ENCODE peak calls at places on chromosomes 16 and 17, in six cellular contexts. D, R, L, J, B and F are unnamed samples.

GRCh38 chr16:66844342-66845079 is at the start of gene CA7:
- DNase-seq in D (no peak), R (no peak), L (no peak), J (peak), B (no peak), F (no peak)

GRCh38 chr17:77881545-77881944 is 77.0 kb upstream of the TNRC6C start:
- DNase-seq in D (peak), R (peak), L (peak), J (no peak), B (peak), F (peak)

GRCh38 chr16:78668393-78668792 is 568.9 kb downstream of the WWOX start:
- DNase-seq in D (no peak), R (no peak), L (no peak), J (no peak), B (no peak), F (no peak)

GRCh38 chr17:79529661-79530081 is 81.2 kb downstream of the RBFOX3 start:
- DNase-seq in D (no peak), R (no peak), L (no peak), J (no peak), B (no peak), F (no peak)

GRCh38 chr17:68600123-68600880 is 865 bp downstream of the FAM20A start:
- DNase-seq in D (no peak), R (no peak), L (peak), J (peak), B (no peak), F (no peak)

GRCh38 chr17:27216836-27217235 is 77.1 kb upstream of the WSB1 start:
- DNase-seq in D (no peak), R (no peak), L (no peak), J (no peak), B (no peak), F (no peak)

GRCh38 chr16:87831421-87832136 is 37.7 kb downstream of the SLC7A5 start:
- DNase-seq in D (no peak), R (no peak), L (no peak), J (no peak), B (no peak), F (no peak)

GRCh38 chr16:20853981-20854620 is 46.1 kb downstream of the DCUN1D3 start:
- DNase-seq in D (no peak), R (no peak), L (no peak), J (no peak), B (no peak), F (no peak)

GRCh38 chr16:87541004-87541881 is 48.4 kb upstream of the ZCCHC14 start:
- DNase-seq in D (peak), R (peak), L (peak), J (peak), B (peak), F (peak)

GRCh38 chr16:86578499-86579267 is at the start of gene FOXL1:
- DNase-seq in D (peak), R (peak), L (no peak), J (peak), B (peak), F (peak)

GRCh38 chr16:11152677-11153321 is 103.2 kb downstream of the SOCS1 start:
- DNase-seq in D (no peak), R (no peak), L (no peak), J (no peak), B (no peak), F (no peak)

GRCh38 chr17:82213251-82214011 is 789 bp upstream of the CCDC57 start:
- DNase-seq in D (peak), R (peak), L (no peak), J (peak), B (peak), F (peak)

GRCh38 chr17:70767102-70767701 is 597.9 kb downstream of the KCNJ2 start:
- DNase-seq in D (peak), R (peak), L (no peak), J (peak), B (peak), F (peak)

GRCh38 chr16:66832661-66833305 is 2.0 kb upstream of the NAE1 start:
- DNase-seq in D (peak), R (peak), L (no peak), J (no peak), B (peak), F (peak)

GRCh38 chr17:81011951-81012350 is 20.3 kb downstream of the CHMP6 start:
- DNase-seq in D (no peak), R (no peak), L (no peak), J (no peak), B (peak), F (no peak)

GRCh38 chr16:962366-962765 is 8.4 kb downstream of the LMF1 start:
- DNase-seq in D (no peak), R (no peak), L (no peak), J (no peak), B (no peak), F (no peak)

GRCh38 chr16:51407921-51408320 is 256.9 kb upstream of the SALL1 start:
- DNase-seq in D (no peak), R (no peak), L (no peak), J (no peak), B (no peak), F (peak)

GRCh38 chr17:43927101-43927935 is 15.0 kb downstream of the PPY start:
- DNase-seq in D (no peak), R (no peak), L (no peak), J (peak), B (no peak), F (no peak)

GRCh38 chr17:48542114-48542955 is 2.6 kb downstream of the HOXB2 start:
- DNase-seq in D (peak), R (peak), L (no peak), J (peak), B (no peak), F (peak)

GRCh38 chr16:27403601-27403992 is 1.6 kb downstream of the IL21R start:
- DNase-seq in D (no peak), R (no peak), L (no peak), J (no peak), B (no peak), F (no peak)

GRCh38 chr17:42459983-42460300 is 1.3 kb downstream of the ATP6V0A1 start:
- DNase-seq in D (peak), R (peak), L (no peak), J (peak), B (peak), F (peak)

GRCh38 chr17:76537288-76537577 is 276 bp downstream of the CYGB start:
- DNase-seq in D (peak), R (peak), L (no peak), J (no peak), B (no peak), F (no peak)

GRCh38 chr17:79031996-79032875 is 8.3 kb downstream of the C1QTNF1 start:
- DNase-seq in D (no peak), R (no peak), L (no peak), J (no peak), B (no peak), F (no peak)

GRCh38 chr16:10828851-10829331 is 10.3 kb upstream of the TVP23A start:
- DNase-seq in D (peak), R (peak), L (peak), J (no peak), B (peak), F (peak)

GRCh38 chr17:82170412-82170961 is 42.2 kb downstream of the CCDC57 start:
- DNase-seq in D (no peak), R (no peak), L (no peak), J (no peak), B (no peak), F (no peak)

GRCh38 chr16:69321080-69321479 is 9.3 kb downstream of the PDF start:
- DNase-seq in D (no peak), R (no peak), L (peak), J (no peak), B (no peak), F (no peak)

GRCh38 chr17:69470702-69471101 is 56.2 kb downstream of the MAP2K6 start:
- DNase-seq in D (no peak), R (no peak), L (no peak), J (no peak), B (no peak), F (no peak)

GRCh38 chr17:77555741-77556291 is 402.7 kb upstream of the TNRC6C start:
- DNase-seq in D (no peak), R (no peak), L (no peak), J (peak), B (peak), F (peak)

GRCh38 chr17:57603978-57604377 is 141.1 kb downstream of the CCDC182 start:
- DNase-seq in D (no peak), R (no peak), L (peak), J (no peak), B (no peak), F (no peak)

GRCh38 chr16:17053536-17054160 is 417.1 kb downstream of the XYLT1 start:
- DNase-seq in D (no peak), R (no peak), L (no peak), J (peak), B (no peak), F (no peak)

GRCh38 chr17:66717680-66718079 is 117.2 kb upstream of the CACNG5 start:
- DNase-seq in D (peak), R (no peak), L (no peak), J (no peak), B (peak), F (no peak)

GRCh38 chr17:58808609-58809563 is 53.2 kb downstream of the PPM1E start:
- DNase-seq in D (no peak), R (no peak), L (no peak), J (no peak), B (no peak), F (no peak)

GRCh38 chr16:74888888-74889287 is 96.0 kb downstream of the WDR59 start:
- DNase-seq in D (no peak), R (no peak), L (no peak), J (no peak), B (no peak), F (no peak)

GRCh38 chr17:67891481-67892119 is 66.3 kb downstream of the BPTF start:
- DNase-seq in D (peak), R (peak), L (no peak), J (peak), B (peak), F (peak)

GRCh38 chr17:39679521-39680192 is 8.2 kb downstream of the PGAP3 start:
- DNase-seq in D (no peak), R (no peak), L (peak), J (no peak), B (no peak), F (no peak)

GRCh38 chr16:1745181-1745899 is 26.0 kb downstream of the NME3 start:
- DNase-seq in D (peak), R (peak), L (no peak), J (no peak), B (peak), F (peak)

GRCh38 chr17:78291944-78292910 is 60.8 kb downstream of the TMEM235 start:
- DNase-seq in D (no peak), R (no peak), L (no peak), J (no peak), B (no peak), F (no peak)

GRCh38 chr16:667113-667779 is 686 bp upstream of the RHOT2 start:
- DNase-seq in D (no peak), R (no peak), L (no peak), J (no peak), B (no peak), F (no peak)

GRCh38 chr17:75712480-75712879 is 8.8 kb upstream of the ITGB4 start:
- DNase-seq in D (no peak), R (no peak), L (no peak), J (no peak), B (no peak), F (no peak)

GRCh38 chr17:47888293-47888692 is 7.7 kb upstream of the SP2 start:
- DNase-seq in D (no peak), R (no peak), L (no peak), J (no peak), B (no peak), F (no peak)

DNA sequence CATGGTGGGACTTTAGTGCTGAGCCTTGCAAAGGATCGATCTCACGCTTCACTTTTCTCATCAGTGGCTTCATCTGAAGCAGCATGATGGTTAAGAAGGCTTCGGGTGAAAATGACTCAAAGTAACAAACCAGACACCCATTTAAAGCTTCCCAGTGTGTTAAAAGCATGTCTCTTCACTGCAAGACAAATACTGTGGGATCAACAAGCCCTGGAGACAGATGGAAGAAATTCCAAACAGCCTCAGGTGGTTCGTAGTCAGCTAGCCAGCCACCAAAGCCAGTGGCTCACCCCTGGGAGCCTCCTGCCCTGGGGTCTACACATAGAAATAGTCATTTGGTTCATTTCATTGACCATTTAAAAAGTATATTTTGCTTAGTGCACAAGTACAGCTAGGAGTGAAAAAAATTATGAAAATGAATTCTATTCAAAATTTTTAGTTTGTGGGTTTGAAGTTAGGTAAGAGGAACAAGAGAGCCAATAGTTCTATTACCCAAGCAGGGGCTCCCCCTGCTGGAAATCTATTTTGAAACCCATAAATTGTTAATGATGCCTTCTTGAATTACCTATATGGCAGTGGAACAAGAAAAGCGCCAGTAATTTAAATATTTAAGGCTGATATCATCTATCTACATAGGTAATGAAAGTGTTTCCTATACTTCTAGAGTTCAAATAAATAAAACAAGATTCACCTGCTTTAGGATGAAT is 51.6 kb downstream of the PMP22 start:
- DNase-seq in D (peak), R (peak), L (no peak), J (peak), B (peak), F (peak)
- TF ChIP-seq CTCF in D (peak), R (peak), L (no peak), J (peak), B (peak), F (peak)

GRCh38 chr17:31654936-31655335 is 204.1 kb downstream of the COPRS start:
- DNase-seq in D (peak), R (no peak), L (no peak), J (no peak), B (no peak), F (no peak)

GRCh38 chr17:31657876-31658275 is 201.2 kb downstream of the COPRS start:
- DNase-seq in D (no peak), R (no peak), L (no peak), J (no peak), B (no peak), F (no peak)

GRCh38 chr17:31663576-31663975 is 195.5 kb downstream of the COPRS start:
- DNase-seq in D (peak), R (peak), L (no peak), J (no peak), B (peak), F (peak)

GRCh38 chr17:31660684-31661083 is 198.4 kb downstream of the COPRS start:
- DNase-seq in D (no peak), R (no peak), L (no peak), J (no peak), B (no peak), F (no peak)
- H3K4me3 ChIP-seq in D (no peak), R (no peak), L (no peak), J (no peak), B (no peak), F (no peak)

DNA sequence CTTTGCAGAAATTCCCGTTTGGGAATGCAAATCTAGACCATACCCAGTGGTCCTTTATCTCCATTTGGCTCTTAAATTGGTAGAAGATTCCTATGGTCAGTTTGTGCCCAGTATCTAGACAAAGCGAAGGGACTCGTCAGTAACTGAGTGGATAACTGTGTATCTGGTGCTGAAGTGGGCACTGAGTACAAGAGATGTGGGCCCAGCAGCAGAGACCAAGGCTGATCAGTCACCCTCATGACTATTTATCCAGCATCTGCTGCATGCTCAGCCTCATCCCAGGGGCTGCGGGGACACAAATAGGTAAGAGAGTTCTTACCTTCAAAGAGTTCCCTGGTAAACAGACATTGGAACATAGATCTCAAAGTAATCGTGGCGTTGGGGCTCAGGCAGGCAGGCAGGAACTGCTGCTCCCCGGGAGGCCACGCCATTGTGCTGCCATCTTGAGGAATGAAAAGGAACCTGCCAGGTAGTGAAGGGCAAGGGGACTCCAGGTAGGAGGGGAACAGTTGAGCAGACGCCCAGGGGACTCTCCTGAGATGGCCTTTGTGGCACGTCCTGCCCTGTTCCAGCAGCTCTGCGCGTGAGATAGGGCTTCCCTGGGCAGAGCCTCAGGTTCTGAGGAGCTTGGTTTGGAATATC is 10.3 kb downstream of the NT5M start:
- DNase-seq in D (no peak), R (no peak), L (peak), J (peak), B (peak), F (no peak)
- TF ChIP-seq CTCF in D (peak), R (peak), L (peak), J (peak), B (peak), F (peak)

GRCh38 chr17:998111-998510 is 1.2 kb downstream of the TIMM22 start:
- DNase-seq in D (no peak), R (no peak), L (no peak), J (no peak), B (no peak), F (no peak)
- H3K4me3 ChIP-seq in D (peak), R (peak), L (peak), J (peak), B (peak), F (peak)